ENCODE peak calls at places on chromosome 4, in five cellular contexts. T, U, H, R and Z are unnamed samples.

GRCh38 chr4:6473264-6474052 is 1.0 kb upstream of the PPP2R2C start:
- DNase-seq in T (no peak), U (no peak), H (no peak), R (peak), Z (no peak)

GRCh38 chr4:6352031-6352763 is 82.5 kb downstream of the WFS1 start:
- DNase-seq in T (no peak), U (no peak), H (no peak), R (no peak), Z (no peak)

GRCh38 chr4:169948271-169948670 is 77.9 kb downstream of the MFAP3L start:
- DNase-seq in T (no peak), U (no peak), H (no peak), R (no peak), Z (no peak)

GRCh38 chr4:150579591-150580234 is 2.2 kb upstream of the MAB21L2 start:
- DNase-seq in T (no peak), U (no peak), H (no peak), R (peak), Z (no peak)

GRCh38 chr4:99028187-99028586 is 32.7 kb downstream of the METAP1 start:
- DNase-seq in T (no peak), U (peak), H (no peak), R (no peak), Z (no peak)

GRCh38 chr4:102825261-102826071 is 1.9 kb downstream of the UBE2D3 start:
- DNase-seq in T (no peak), U (peak), H (no peak), R (no peak), Z (peak)

GRCh38 chr4:150152764-150153163 is 74.5 kb downstream of the DCLK2 start:
- DNase-seq in T (no peak), U (no peak), H (no peak), R (no peak), Z (no peak)

GRCh38 chr4:83503974-83504373 is 19.1 kb upstream of the ABRAXAS1 start:
- DNase-seq in T (no peak), U (no peak), H (no peak), R (no peak), Z (no peak)

GRCh38 chr4:72055566-72055965 is 23.8 kb downstream of the NPFFR2 start:
- DNase-seq in T (no peak), U (no peak), H (no peak), R (no peak), Z (no peak)

GRCh38 chr4:185730387-185730786 is 81.6 kb downstream of the SORBS2 start:
- DNase-seq in T (peak), U (no peak), H (no peak), R (no peak), Z (no peak)

GRCh38 chr4:180363817-180364216 is 1879.4 kb upstream of the TENM3 start:
- DNase-seq in T (no peak), U (no peak), H (no peak), R (no peak), Z (no peak)

GRCh38 chr4:2898001-2898400 is 54.4 kb downstream of the ADD1 start:
- DNase-seq in T (no peak), U (no peak), H (no peak), R (no peak), Z (no peak)

GRCh38 chr4:180827610-180828009 is 1415.6 kb upstream of the TENM3 start:
- DNase-seq in T (no peak), U (no peak), H (no peak), R (no peak), Z (no peak)

GRCh38 chr4:13601060-13601459 is 26.5 kb downstream of the BOD1L1 start:
- DNase-seq in T (no peak), U (no peak), H (peak), R (no peak), Z (no peak)

GRCh38 chr4:141132689-141133145 is 552 bp downstream of the RNF150 start:
- DNase-seq in T (no peak), U (no peak), H (no peak), R (no peak), Z (no peak)

GRCh38 chr4:128354205-128354821 is 66.7 kb upstream of the PGRMC2 start:
- DNase-seq in T (no peak), U (peak), H (no peak), R (no peak), Z (no peak)

GRCh38 chr4:112861378-112862317 is 187.8 kb upstream of the ANK2 start:
- DNase-seq in T (no peak), U (no peak), H (no peak), R (no peak), Z (no peak)

GRCh38 chr4:43337707-43338106 is 445.2 kb downstream of the GRXCR1 start:
- DNase-seq in T (no peak), U (no peak), H (no peak), R (no peak), Z (no peak)

GRCh38 chr4:38406243-38406642 is 257.8 kb upstream of the KLF3 start:
- DNase-seq in T (no peak), U (no peak), H (no peak), R (no peak), Z (no peak)

GRCh38 chr4:108303488-108304177 is 134.9 kb upstream of the LEF1 start:
- DNase-seq in T (no peak), U (no peak), H (no peak), R (no peak), Z (peak)

GRCh38 chr4:173360587-173361221 is 10.1 kb upstream of the SAP30 start:
- DNase-seq in T (no peak), U (no peak), H (no peak), R (no peak), Z (no peak)

GRCh38 chr4:146646601-146647000 is 7.9 kb downstream of the POU4F2 start:
- DNase-seq in T (no peak), U (no peak), H (no peak), R (no peak), Z (no peak)

GRCh38 chr4:146051724-146052396 is 113.2 kb upstream of the ZNF827 start:
- DNase-seq in T (no peak), U (no peak), H (no peak), R (no peak), Z (no peak)

GRCh38 chr4:138864961-138865720 is 150.4 kb upstream of the NOCT start:
- DNase-seq in T (no peak), U (no peak), H (no peak), R (no peak), Z (no peak)

GRCh38 chr4:24910504-24910903 is 2.3 kb downstream of the CCDC149 start:
- DNase-seq in T (no peak), U (no peak), H (no peak), R (no peak), Z (no peak)

GRCh38 chr4:2434420-2434819 is 15.7 kb downstream of the CFAP99 start:
- DNase-seq in T (no peak), U (no peak), H (no peak), R (no peak), Z (no peak)

GRCh38 chr4:53591372-53591892 is at the start of gene LNX1:
- DNase-seq in T (peak), U (no peak), H (no peak), R (peak), Z (peak)
- TF ChIP-seq ZNF274 in T (no peak), U (no peak), H (no peak), R (no peak), Z (no peak)

GRCh38 chr4:151952137-151952536 is 191.3 kb upstream of the GATB start:
- DNase-seq in T (no peak), U (no peak), H (no peak), R (no peak), Z (no peak)

GRCh38 chr4:151946718-151947117 is 185.9 kb upstream of the GATB start:
- DNase-seq in T (no peak), U (no peak), H (no peak), R (no peak), Z (no peak)

GRCh38 chr4:151951727-151952078 is 190.9 kb upstream of the GATB start:
- DNase-seq in T (no peak), U (no peak), H (no peak), R (no peak), Z (no peak)

GRCh38 chr4:151950993-151951726 is 190.4 kb upstream of the GATB start:
- DNase-seq in T (no peak), U (no peak), H (no peak), R (no peak), Z (no peak)

GRCh38 chr4:151948351-151949016 is 187.7 kb upstream of the GATB start:
- DNase-seq in T (no peak), U (no peak), H (no peak), R (no peak), Z (no peak)
- H3K4me2 ChIP-seq in T (no peak), U (no peak), H (no peak), R (no peak), Z (no peak)

DNA sequence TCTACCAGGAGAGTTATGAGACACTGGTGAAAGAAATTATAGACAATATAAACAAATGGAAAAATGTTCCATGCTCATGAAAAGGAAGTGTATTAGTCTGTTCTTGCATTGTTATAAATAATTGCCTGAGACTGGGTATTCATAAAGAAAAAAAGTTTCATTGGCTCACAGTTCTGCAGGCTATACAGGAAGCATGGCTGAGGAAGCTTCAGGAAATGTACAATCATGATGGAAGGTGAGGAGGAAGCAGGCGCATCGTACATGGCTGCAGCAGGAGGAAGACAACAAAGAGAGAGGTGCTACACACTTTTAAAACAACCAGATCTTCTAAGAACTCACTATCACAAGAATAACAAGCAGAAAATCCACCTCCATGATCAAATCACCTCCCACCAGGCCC is 184.3 kb downstream of the NPNT start:
- DNase-seq in T (no peak), U (no peak), H (no peak), R (no peak), Z (no peak)
- TF ChIP-seq ZNF274 in T (no peak), U (no peak), H (no peak), R (no peak), Z (no peak)

DNA sequence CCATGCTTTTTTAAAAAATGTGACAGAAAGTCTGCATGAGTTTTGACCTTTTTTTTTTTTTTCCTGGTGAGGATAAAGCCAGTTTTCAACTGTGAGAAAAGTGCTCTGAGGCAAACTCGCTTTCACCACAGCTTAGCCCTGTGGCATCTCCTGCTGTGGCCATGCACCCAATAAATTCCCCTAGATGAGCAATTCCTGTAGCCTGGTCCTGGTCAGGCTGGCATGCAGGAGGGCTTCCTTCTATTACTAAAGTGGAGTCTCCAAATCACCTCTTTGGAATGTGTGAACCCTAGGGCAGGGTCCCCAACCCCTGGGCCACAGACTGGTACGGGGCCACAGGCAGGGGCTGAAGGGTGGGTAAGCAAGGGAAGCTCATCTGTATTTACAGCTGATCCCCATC is 265.4 kb downstream of the RAPGEF2 start:
- DNase-seq in T (no peak), U (no peak), H (no peak), R (no peak), Z (no peak)
- H3K4me2 ChIP-seq in T (no peak), U (no peak), H (peak), R (no peak), Z (no peak)

DNA sequence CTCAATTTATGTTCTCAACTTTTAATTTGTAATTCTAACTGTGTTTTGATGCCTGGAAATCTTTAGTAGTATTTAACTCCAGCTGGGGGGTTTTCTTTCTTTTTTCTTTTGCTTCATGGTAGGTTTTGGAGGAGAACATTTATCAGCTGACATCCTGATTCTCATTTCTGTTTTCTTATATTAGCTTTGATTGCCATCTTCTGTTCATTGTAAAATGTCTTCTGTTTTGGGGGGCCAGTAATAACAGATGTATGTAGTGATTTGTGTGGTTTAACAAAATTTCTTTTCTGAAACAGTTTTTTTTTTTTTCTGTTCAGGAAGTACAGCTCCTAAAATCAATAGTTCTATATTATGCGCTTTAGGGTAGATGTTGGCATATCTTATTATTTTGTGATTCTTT is 182.2 kb downstream of the GABRB1 start:
- DNase-seq in T (no peak), U (no peak), H (no peak), R (no peak), Z (no peak)
- TF ChIP-seq ZNF274 in T (no peak), U (no peak), H (no peak), R (no peak), Z (no peak)

DNA sequence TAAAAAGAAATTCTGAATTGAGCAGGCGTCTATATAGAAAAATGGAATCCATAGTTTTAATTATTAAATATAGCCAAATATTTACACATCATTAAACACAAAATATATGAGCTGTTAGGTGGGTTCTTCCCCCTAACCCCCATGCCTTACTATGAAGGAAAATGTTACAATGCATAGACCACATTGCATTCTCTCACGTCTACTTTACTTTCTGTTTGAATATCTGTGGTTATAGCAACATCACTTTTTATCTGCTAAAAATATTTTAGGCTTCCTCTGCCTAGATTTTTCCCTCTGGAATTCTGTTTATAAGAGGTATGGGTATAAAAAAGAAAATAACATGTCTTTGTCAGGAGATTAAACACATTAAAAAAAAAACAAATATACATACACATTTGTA is 73.1 kb downstream of the MAML3 start:
- DNase-seq in T (no peak), U (no peak), H (no peak), R (no peak), Z (no peak)
- H3K4me2 ChIP-seq in T (no peak), U (no peak), H (no peak), R (no peak), Z (no peak)